ENCODE peak calls at places on chromosomes 16 and 17, in seven cellular contexts. D is nephron progenitor cell; N is brain microvascular endothelial cell; W is HCEC 1CT; T is iris pigment epithelial cell; A is activated CD8-positive, alpha-beta memory T cell treated with anti-CD3 and anti-CD28 coated beads for 24 hours; E is stimulated activated CD8-positive, alpha-beta memory T cell treated with anti-CD3 and anti-CD28 coated beads, Interleukin-7, amount 100 ng/mL, for 4 hours. Y is an unnamed sample.

GRCh38 chr17:75064867-75065561 is 18.0 kb downstream of the KCTD2 start:
- DNase-seq in N (no peak), W (no peak), D (no peak), E (no peak), T (no peak), A (no peak), Y (no peak)

GRCh38 chr17:66290097-66290722 is 12.2 kb upstream of the PRKCA start:
- DNase-seq in A (no peak), T (no peak), N (no peak), D (no peak), W (no peak), E (no peak), Y (no peak)

GRCh38 chr16:55003916-55004315 is 73.3 kb downstream of the IRX5 start:
- DNase-seq in A (no peak), E (no peak), W (no peak), D (no peak), N (no peak), T (no peak), Y (no peak)

GRCh38 chr16:50611332-50611934 is 63.2 kb downstream of the NKD1 start:
- DNase-seq in E (no peak), T (peak), D (no peak), N (peak), A (no peak), W (peak), Y (no peak)

GRCh38 chr16:30948956-30949654 is at the start of gene ORAI3:
- DNase-seq in D (peak), T (peak), N (peak), W (peak), E (no peak), A (peak), Y (no peak)

GRCh38 chr17:8803531-8804416 is 4.6 kb upstream of the MFSD6L start:
- DNase-seq in W (no peak), N (no peak), E (no peak), A (peak), D (peak), T (no peak), Y (no peak)

GRCh38 chr16:88536971-88537751 is 33.0 kb upstream of the ZC3H18 start:
- DNase-seq in W (no peak), D (no peak), E (no peak), T (no peak), A (no peak), N (no peak), Y (no peak)

GRCh38 chr17:6479626-6480324 is 35.5 kb downstream of the PIMREG start:
- DNase-seq in E (no peak), D (no peak), A (no peak), N (no peak), T (no peak), W (no peak), Y (no peak)

GRCh38 chr17:6641374-6641818 is 536 bp downstream of the TXNDC17 start:
- DNase-seq in A (peak), W (no peak), T (peak), D (no peak), E (no peak), N (no peak), Y (no peak)

GRCh38 chr17:82468692-82469091 is 10.2 kb downstream of the NARF start:
- DNase-seq in N (no peak), D (no peak), E (no peak), A (no peak), W (no peak), T (peak), Y (no peak)

GRCh38 chr16:84930298-84931106 is 80.8 kb downstream of the ZDHHC7 start:
- DNase-seq in T (no peak), W (no peak), D (no peak), N (no peak), A (no peak), E (no peak), Y (no peak)

GRCh38 chr17:869567-870530 is 87.7 kb downstream of the MRM3 start:
- DNase-seq in A (no peak), N (peak), D (no peak), W (peak), E (no peak), T (peak), Y (no peak)

GRCh38 chr16:63461248-63461841 is 1425.1 kb upstream of the CDH8 start:
- DNase-seq in D (peak), W (no peak), N (peak), A (no peak), T (peak), E (no peak), Y (peak)

GRCh38 chr17:39704821-39705551 is 5.1 kb downstream of the ERBB2 start:
- DNase-seq in E (no peak), N (peak), D (no peak), W (peak), T (peak), A (no peak), Y (no peak)

GRCh38 chr16:65487231-65487630 is 365.4 kb upstream of the CDH11 start:
- DNase-seq in E (no peak), N (no peak), T (no peak), A (no peak), W (no peak), D (no peak), Y (no peak)

GRCh38 chr16:30010817-30011504 is at the start of gene DOC2A:
- DNase-seq in N (no peak), D (peak), A (no peak), T (no peak), E (peak), W (no peak), Y (no peak)

GRCh38 chr16:53821487-53821886 is 117.5 kb downstream of the FTO start:
- DNase-seq in W (peak), E (no peak), N (no peak), A (no peak), D (no peak), T (peak), Y (no peak)

GRCh38 chr17:8871081-8871581 is 3.7 kb upstream of the PIK3R6 start:
- DNase-seq in T (no peak), W (no peak), D (no peak), E (no peak), A (no peak), N (no peak), Y (no peak)

GRCh38 chr16:30609002-30609927 is 924 bp downstream of the ZNF689 start:
- DNase-seq in A (peak), D (peak), N (peak), W (peak), T (peak), E (peak), Y (no peak)

GRCh38 chr16:49148410-49148809 is 133.2 kb downstream of the CBLN1 start:
- DNase-seq in N (no peak), T (no peak), D (no peak), E (no peak), W (no peak), A (no peak), Y (no peak)

GRCh38 chr16:71854369-71854948 is 8.7 kb downstream of the ATXN1L start:
- DNase-seq in E (no peak), A (no peak), W (no peak), N (no peak), D (no peak), T (no peak), Y (no peak)

GRCh38 chr17:80068301-80069160 is 32.1 kb downstream of the CCDC40 start:
- DNase-seq in W (peak), N (peak), E (no peak), T (peak), D (no peak), A (no peak), Y (no peak)

GRCh38 chr17:80471922-80472321 is 4.5 kb downstream of the NPTX1 start:
- DNase-seq in N (no peak), W (no peak), D (no peak), A (no peak), T (no peak), E (peak), Y (no peak)

GRCh38 chr16:2428051-2428786 is 1.0 kb upstream of the CCNF start:
- DNase-seq in E (no peak), N (no peak), T (peak), W (peak), A (no peak), D (peak), Y (no peak)

GRCh38 chr16:72561-73537 is at the start of gene RHBDF1:
- DNase-seq in D (peak), E (no peak), A (no peak), N (no peak), T (peak), W (peak), Y (no peak)

GRCh38 chr17:46851029-46851741 is at the start of gene WNT9B:
- DNase-seq in N (no peak), D (peak), E (no peak), A (no peak), T (no peak), W (no peak), Y (no peak)

Y was measured in astrocyte of the cerebellum.